ENCODE peak calls at places on chromosomes 1 and 21, in six cellular contexts. E is stimulated activated CD4-positive, alpha-beta T cell treated with anti-CD3 and anti-CD28 coated beads, Interleukin-2, amount 100 ng/mL, for 48 hours; N is NCI-H1417; Y is brain microvascular endothelial cell; C is effector memory CD4-positive, alpha-beta T cell; O is HFF-Myc. H is an unnamed sample.

GRCh38 chr1:245978915-245979314 is 528.2 kb downstream of the SMYD3 start:
- DNase-seq in N (no peak), E (no peak), O (no peak), Y (no peak), C (no peak), H (no peak)

GRCh38 chr1:67350783-67351182 is 43.1 kb downstream of the IL12RB2 start:
- DNase-seq in C (no peak), O (no peak), E (no peak), N (no peak), Y (no peak), H (no peak)

GRCh38 chr1:94983343-94983742 is 56.4 kb upstream of the CNN3 start:
- DNase-seq in N (no peak), C (no peak), Y (peak), E (no peak), O (no peak), H (no peak)

GRCh38 chr1:221045842-221046831 is 166.9 kb downstream of the HLX start:
- DNase-seq in Y (no peak), C (no peak), E (no peak), N (no peak), O (no peak), H (no peak)

GRCh38 chr1:202844259-202844658 is 33.5 kb downstream of the PCAT6 start:
- DNase-seq in C (no peak), N (no peak), E (no peak), Y (no peak), O (no peak), H (no peak)

GRCh38 chr1:64663654-64664053 is 81.2 kb upstream of the RAVER2 start:
- DNase-seq in O (no peak), E (peak), N (no peak), C (no peak), Y (peak), H (peak)

GRCh38 chr1:6359568-6360496 is 33.7 kb downstream of the ACOT7 start:
- DNase-seq in N (no peak), O (no peak), E (peak), Y (peak), C (peak), H (no peak)

GRCh38 chr1:185058103-185058502 is 12.7 kb downstream of the RNF2 start:
- DNase-seq in O (no peak), E (no peak), C (no peak), N (no peak), Y (no peak), H (no peak)

GRCh38 chr1:198528376-198528775 is 12.1 kb downstream of the ATP6V1G3 start:
- DNase-seq in C (no peak), E (no peak), N (no peak), Y (no peak), O (no peak), H (no peak)

GRCh38 chr1:147541672-147542548 is 609 bp downstream of the BCL9 start:
- DNase-seq in N (peak), C (no peak), Y (peak), E (peak), O (no peak), H (no peak)

GRCh38 chr21:31414601-31415000 is 70.5 kb upstream of the TIAM1 start:
- DNase-seq in C (no peak), N (no peak), O (no peak), Y (no peak), E (no peak), H (no peak)

GRCh38 chr1:42046772-42047552 is 106.2 kb upstream of the GUCA2B start:
- DNase-seq in N (peak), E (no peak), C (no peak), O (no peak), Y (no peak), H (no peak)

GRCh38 chr21:46455575-46456385 is 2.9 kb upstream of the DIP2A start:
- DNase-seq in O (no peak), E (no peak), C (no peak), Y (peak), N (no peak), H (no peak)

GRCh38 chr1:101357444-101357986 is 120.7 kb downstream of the S1PR1 start:
- DNase-seq in O (peak), N (peak), C (peak), Y (peak), E (peak), H (peak)

GRCh38 chr1:59738152-59738551 is 76.6 kb upstream of the HOOK1 start:
- DNase-seq in E (no peak), N (no peak), O (peak), Y (no peak), C (no peak), H (peak)

GRCh38 chr1:155966135-155966534 is 12.2 kb downstream of the ARHGEF2 start:
- DNase-seq in E (no peak), Y (no peak), C (no peak), O (no peak), N (no peak), H (no peak)

GRCh38 chr1:239242404-239242803 is 144.0 kb upstream of the CHRM3 start:
- DNase-seq in C (no peak), N (no peak), E (no peak), Y (no peak), O (no peak), H (no peak)

GRCh38 chr1:36693116-36693515 is 210.4 kb upstream of the CSF3R start:
- DNase-seq in N (no peak), O (no peak), E (no peak), C (no peak), Y (no peak), H (no peak)

GRCh38 chr1:234431255-234431654 is 47.7 kb downstream of the TARBP1 start:
- DNase-seq in O (no peak), C (no peak), Y (no peak), E (no peak), N (no peak), H (no peak)

GRCh38 chr1:82091729-82092128 is 291.0 kb downstream of the ADGRL2 start:
- DNase-seq in E (no peak), C (no peak), N (no peak), O (no peak), Y (peak), H (no peak)

GRCh38 chr1:162360874-162361260 is 15.8 kb downstream of the SPATA46 start:
- DNase-seq in C (no peak), E (no peak), Y (no peak), O (no peak), N (no peak), H (no peak)

GRCh38 chr1:8096105-8097011 is 70.2 kb upstream of the ERRFI1 start:
- DNase-seq in Y (no peak), O (no peak), E (no peak), N (no peak), C (no peak), H (no peak)

GRCh38 chr21:45572231-45572630 is 30.0 kb upstream of the SLC19A1 start:
- DNase-seq in N (no peak), Y (no peak), E (no peak), O (no peak), C (no peak), H (no peak)

GRCh38 chr1:1068374-1069060 is 5.6 kb downstream of the RNF223 start:
- DNase-seq in C (peak), Y (no peak), O (no peak), N (peak), E (no peak), H (peak)

GRCh38 chr21:20645344-20645743 is 352.9 kb upstream of the NCAM2 start:
- DNase-seq in C (no peak), O (no peak), E (no peak), N (no peak), Y (no peak), H (no peak)

GRCh38 chr1:238071061-238071460 is 180.3 kb upstream of the ZP4 start:
- DNase-seq in E (no peak), Y (no peak), C (no peak), N (no peak), O (no peak), H (no peak)

GRCh38 chr1:31642897-31643296 is 1.8 kb downstream of the PEF1 start:
- DNase-seq in N (no peak), O (no peak), Y (no peak), C (no peak), E (no peak), H (no peak)

GRCh38 chr1:32870615-32871363 is at the start of gene FNDC5:
- DNase-seq in Y (no peak), N (peak), E (no peak), C (no peak), O (no peak), H (peak)

GRCh38 chr1:118960567-118961136 is 27.5 kb downstream of the TBX15 start:
- DNase-seq in E (no peak), N (no peak), Y (peak), O (no peak), C (no peak), H (no peak)

GRCh38 chr1:46517010-46517600 is 27.5 kb downstream of the DMBX1 start:
- DNase-seq in C (no peak), N (peak), O (no peak), E (no peak), Y (no peak), H (peak)

GRCh38 chr1:40986929-40987328 is 7.4 kb downstream of the CTPS1 start:
- DNase-seq in N (no peak), O (no peak), C (no peak), E (no peak), Y (no peak), H (no peak)

GRCh38 chr1:202589190-202589680 is 121.0 kb downstream of the SYT2 start:
- DNase-seq in N (no peak), C (no peak), O (peak), Y (peak), E (no peak), H (no peak)

GRCh38 chr1:6011946-6012258 is 19.7 kb upstream of the NPHP4 start:
- DNase-seq in E (no peak), N (no peak), O (no peak), C (no peak), Y (no peak), H (no peak)

GRCh38 chr1:7299329-7299799 is 471.7 kb upstream of the VAMP3 start:
- DNase-seq in C (no peak), Y (peak), O (peak), N (peak), E (no peak), H (peak)

GRCh38 chr1:156115514-156116374 is 1.2 kb downstream of the LMNA start:
- DNase-seq in O (no peak), C (no peak), N (no peak), Y (peak), E (no peak), H (peak)

H was measured in NCI-H345.